ENCODE peak calls at places on chromosomes 3 and 15, in four cellular contexts. O, T, A and M are unnamed samples.

GRCh38 chr15:49458145-49458544 is 35.1 kb downstream of the FGF7 start:
- DNase-seq in O (no peak), T (no peak), A (no peak), M (no peak)

GRCh38 chr3:15796771-15797599 is 794 bp downstream of the ANKRD28 start:
- DNase-seq in O (no peak), T (peak; percentile 40), A (peak; percentile 52), M (peak; percentile 25)

GRCh38 chr15:27833974-27834373 is 265.1 kb downstream of the OCA2 start:
- DNase-seq in O (no peak), T (no peak), A (no peak), M (no peak)

GRCh38 chr15:52652286-52652685 is 26.9 kb downstream of the ATOSA start:
- DNase-seq in O (no peak), T (no peak), A (no peak), M (no peak)

GRCh38 chr3:123658118-123658859 is 73.4 kb upstream of the HACD2 start:
- DNase-seq in O (no peak), T (no peak), A (no peak), M (no peak)

GRCh38 chr3:120438971-120439370 is 11.8 kb downstream of the FSTL1 start:
- DNase-seq in O (no peak), T (no peak), A (no peak), M (no peak)

GRCh38 chr3:52333869-52334557 is 17.9 kb downstream of the DNAH1 start:
- DNase-seq in O (no peak), T (no peak), A (peak; percentile 43), M (no peak)

GRCh38 chr3:157464283-157464682 is 27.6 kb downstream of the PTX3 start:
- DNase-seq in O (no peak), T (no peak), A (no peak), M (no peak)

GRCh38 chr3:53161820-53162671 is 1.0 kb downstream of the PRKCD start:
- DNase-seq in O (no peak), T (peak; percentile 52), A (no peak), M (peak; percentile 33)

GRCh38 chr3:3633761-3634160 is 165.5 kb upstream of the LRRN1 start:
- DNase-seq in O (no peak), T (no peak), A (no peak), M (no peak)

GRCh38 chr3:184428561-184429175 is 48.8 kb downstream of the CHRD start:
- DNase-seq in O (no peak), T (no peak), A (no peak), M (no peak)
- TF ChIP-seq PHF8 in O (no peak), T (no peak), A (no peak), M (no peak)

GRCh38 chr3:13852638-13853009 is 27.2 kb downstream of the WNT7A start:
- DNase-seq in O (no peak), T (peak; percentile 39), A (no peak), M (no peak)

GRCh38 chr3:13851997-13852637 is 27.8 kb downstream of the WNT7A start:
- DNase-seq in O (no peak), T (no peak), A (no peak), M (no peak)

GRCh38 chr3:13851091-13851849 is 28.6 kb downstream of the WNT7A start:
- DNase-seq in O (no peak), T (no peak), A (no peak), M (no peak)

GRCh38 chr3:13849018-13849417 is 30.9 kb downstream of the WNT7A start:
- DNase-seq in O (no peak), T (no peak), A (no peak), M (no peak)

DNA sequence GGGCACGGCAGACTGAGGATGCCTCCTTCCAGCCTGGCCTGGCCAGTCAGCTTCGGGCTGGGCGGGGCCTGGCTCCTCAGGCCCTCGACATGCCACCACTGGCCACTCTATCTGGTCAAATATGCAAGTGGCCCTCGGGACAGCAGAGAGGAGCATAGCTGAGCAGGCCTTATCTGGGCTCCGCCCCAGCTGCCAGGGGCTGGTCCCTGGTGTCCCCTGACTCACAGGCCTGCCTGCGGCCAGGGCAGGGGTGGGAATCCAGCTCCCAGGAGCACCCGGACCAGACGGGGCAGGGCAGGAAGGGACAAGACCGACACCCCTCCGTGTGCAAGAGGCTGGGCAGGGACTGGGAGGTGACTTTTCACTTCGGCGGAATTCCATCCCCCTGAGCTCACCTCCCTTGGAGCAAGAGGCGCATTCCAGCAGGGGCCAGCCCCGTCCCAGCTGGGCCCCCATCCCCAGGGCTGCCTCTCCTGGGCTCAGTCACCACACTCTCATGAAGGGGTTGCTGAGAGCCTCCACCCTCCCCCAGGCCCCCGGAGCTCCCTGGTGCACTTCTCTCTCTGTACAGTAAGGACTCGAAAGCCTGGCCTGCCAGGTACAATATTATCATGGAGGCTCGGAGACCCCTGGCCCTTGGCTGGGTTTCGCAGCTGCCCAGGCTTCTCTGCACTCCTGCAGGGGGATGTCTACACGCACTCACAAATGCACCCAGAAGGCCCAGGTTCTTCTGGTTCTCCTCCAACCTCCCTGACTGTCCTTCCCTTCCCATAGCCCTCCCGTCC is 29.5 kb downstream of the WNT7A start:
- DNase-seq in O (peak; percentile 68), T (no peak), A (peak; percentile 11), M (peak; percentile 35)
- TF ChIP-seq EP300 in O (no peak), T (no peak), A (no peak), M (no peak)

GRCh38 chr15:58268746-58269145 is 130.6 kb downstream of the AQP9 start:
- DNase-seq in O (no peak), T (no peak), A (no peak), M (no peak)

GRCh38 chr15:58271410-58271809 is 133.2 kb downstream of the AQP9 start:
- DNase-seq in O (no peak), T (no peak), A (no peak), M (no peak)

GRCh38 chr15:58264068-58264971 is 126.1 kb downstream of the AQP9 start:
- DNase-seq in O (no peak), T (no peak), A (no peak), M (no peak)

GRCh38 chr15:58269455-58270414 is 131.6 kb downstream of the AQP9 start:
- DNase-seq in O (no peak), T (peak; percentile 35), A (peak; percentile 71), M (peak; percentile 71)

GRCh38 chr15:58267026-58267425 is 128.8 kb downstream of the AQP9 start:
- DNase-seq in O (no peak), T (no peak), A (no peak), M (no peak)
- TF ChIP-seq RNF2 in O (no peak), T (no peak), A (no peak), M (no peak)

GRCh38 chr3:24454393-24454792 is 40.3 kb downstream of the THRB start:
- DNase-seq in O (no peak), T (no peak), A (no peak), M (no peak)

GRCh38 chr3:24447836-24448235 is 46.8 kb downstream of the THRB start:
- DNase-seq in O (no peak), T (no peak), A (no peak), M (no peak)

GRCh38 chr3:24450142-24450932 is 44.3 kb downstream of the THRB start:
- DNase-seq in O (no peak), T (no peak), A (peak; percentile 82), M (no peak)

GRCh38 chr3:24454862-24455261 is 39.8 kb downstream of the THRB start:
- DNase-seq in O (no peak), T (no peak), A (no peak), M (no peak)

DNA sequence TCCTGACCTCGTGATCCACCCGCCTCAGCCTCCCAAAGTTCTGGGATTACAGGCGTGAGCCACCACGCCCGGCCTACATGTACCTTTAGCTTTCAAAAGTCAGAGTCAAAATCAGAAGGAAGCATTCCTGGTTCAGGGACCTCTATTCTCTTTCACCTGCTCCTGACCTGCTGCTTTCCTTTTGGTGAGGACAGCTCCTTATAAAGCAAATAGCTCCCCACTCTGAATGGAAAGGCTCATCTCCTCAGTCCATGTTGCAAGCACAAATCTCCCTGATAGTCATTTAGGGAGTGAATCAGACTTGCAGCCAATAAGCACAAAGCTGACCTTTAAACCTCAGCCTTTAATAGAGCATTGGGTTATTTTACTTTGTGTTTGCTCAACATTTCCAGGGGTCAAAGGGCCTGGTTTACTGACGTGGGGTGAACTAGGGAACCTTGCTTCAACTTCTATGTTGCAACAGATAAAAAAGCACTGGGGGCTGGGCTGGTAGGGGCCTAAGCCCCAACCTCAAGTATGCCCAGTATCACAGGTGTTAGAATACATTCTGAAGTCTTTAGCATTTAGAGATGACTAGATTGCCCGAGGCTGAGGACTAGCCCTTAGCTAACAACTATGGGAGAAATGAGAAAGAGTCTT is 43.1 kb downstream of the THRB start:
- DNase-seq in O (no peak), T (no peak), A (peak; percentile 99), M (peak; percentile 64)
- TF ChIP-seq PHF8 in O (no peak), T (no peak), A (peak; percentile 60), M (no peak)

GRCh38 chr15:43821505-43821904 is 3.0 kb downstream of the MFAP1 start:
- DNase-seq in O (no peak), T (no peak), A (no peak), M (no peak)

GRCh38 chr15:43828061-43828657 is 1.4 kb downstream of the WDR76 start:
- DNase-seq in O (no peak), T (no peak), A (no peak), M (no peak)

GRCh38 chr15:43826029-43826507 is 734 bp upstream of the WDR76 start:
- DNase-seq in O (no peak), T (no peak), A (no peak), M (no peak)

DNA sequence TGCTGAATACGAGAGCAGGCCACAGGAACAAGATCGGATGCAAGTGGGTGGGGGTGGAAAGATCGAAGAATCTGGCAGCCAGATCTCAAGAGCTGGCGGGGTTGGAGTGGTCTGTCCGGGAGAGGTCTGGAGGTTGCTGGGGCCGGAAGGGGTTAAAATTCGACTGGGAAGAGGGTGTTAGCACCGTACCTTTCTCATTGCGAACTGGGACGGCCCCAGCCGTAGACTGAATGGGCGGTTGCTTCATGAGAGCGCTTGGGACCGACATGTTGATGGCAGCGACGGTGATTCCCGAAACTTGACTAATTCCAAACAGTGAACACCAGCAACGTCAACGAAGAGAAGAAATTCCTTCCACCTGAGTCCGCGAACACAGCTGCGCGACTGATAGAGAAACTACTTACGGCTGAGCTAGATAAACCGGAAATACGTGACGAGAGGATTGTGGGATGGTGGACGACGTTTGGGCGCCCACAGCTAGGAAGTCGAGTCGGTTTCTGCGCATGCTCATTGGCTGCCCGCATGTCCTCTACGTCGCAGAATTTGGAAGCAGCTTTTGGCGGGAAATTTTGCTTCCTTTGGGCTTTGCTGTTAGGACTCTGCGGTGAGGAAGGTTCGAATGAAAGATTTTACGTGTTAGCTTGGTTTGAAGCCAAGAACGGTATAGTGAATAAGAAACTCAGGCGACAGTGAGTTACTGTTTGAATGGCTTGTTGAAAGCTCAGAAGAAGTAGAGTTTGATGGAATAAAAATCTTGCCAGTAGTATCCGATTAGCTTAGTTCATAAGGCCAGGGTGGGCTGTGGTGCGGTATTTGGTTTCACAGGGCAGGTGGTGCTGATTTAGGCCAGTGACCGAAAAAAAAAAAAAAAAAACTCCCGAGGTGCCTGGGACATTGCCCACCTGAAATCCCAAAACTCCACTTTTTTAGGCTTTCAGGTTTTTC is at the start of gene MFAP1:
- DNase-seq in O (peak; percentile 72), T (peak; percentile 96), A (peak; percentile 93), M (peak; percentile 96)
- TF ChIP-seq EP300 in O (no peak), T (peak; percentile 17), A (no peak), M (no peak)